ENCODE peak calls at places on chromosomes 5 and 9, in nine cellular contexts. U, L, X, G, M, D, Y, W and S are unnamed samples.

GRCh38 chr9:93059960-93060591 is 1.6 kb downstream of the SUSD3 start:
- DNase-seq in G (no peak), X (no peak), W (no peak), Y (no peak), L (no peak), M (no peak), U (no peak), D (no peak), S (no peak)

GRCh38 chr5:160621503-160621902 is 199.8 kb downstream of the PTTG1 start:
- DNase-seq in L (no peak), U (no peak), Y (no peak), M (no peak), G (no peak), X (no peak), D (no peak), W (no peak), S (no peak)

GRCh38 chr9:109968702-109969450 is 188.9 kb downstream of the PALM2AKAP2 start:
- DNase-seq in U (peak), G (no peak), X (no peak), W (no peak), M (no peak), Y (peak), L (no peak), D (peak), S (no peak)

GRCh38 chr9:137876781-137877386 is 698 bp upstream of the CACNA1B start:
- DNase-seq in W (no peak), D (no peak), X (no peak), Y (no peak), L (no peak), M (no peak), G (no peak), U (no peak), S (no peak)

GRCh38 chr9:8134629-8135028 is 335.1 kb upstream of the DMAC1 start:
- DNase-seq in U (no peak), M (no peak), Y (no peak), W (no peak), L (no peak), X (no peak), G (no peak), D (no peak), S (no peak)

GRCh38 chr5:72860499-72860898 is 44.0 kb downstream of the TNPO1 start:
- DNase-seq in G (no peak), X (no peak), M (no peak), D (peak), U (no peak), W (no peak), Y (no peak), L (no peak), S (no peak)

GRCh38 chr5:3026651-3027050 is 275.2 kb upstream of the IRX2 start:
- DNase-seq in D (no peak), W (no peak), G (no peak), U (no peak), M (no peak), L (no peak), X (no peak), Y (no peak), S (no peak)

GRCh38 chr5:53874409-53874808 is 314.0 kb downstream of the NDUFS4 start:
- DNase-seq in X (no peak), U (peak), L (no peak), Y (no peak), D (no peak), M (no peak), G (no peak), W (no peak), S (no peak)

GRCh38 chr5:89418821-89419085 is 535.8 kb upstream of the MEF2C start:
- DNase-seq in D (no peak), Y (no peak), W (no peak), M (no peak), X (no peak), L (no peak), G (no peak), U (no peak), S (no peak)

GRCh38 chr5:107997338-107997979 is 326.7 kb upstream of the EFNA5 start:
- DNase-seq in Y (no peak), W (no peak), X (no peak), U (no peak), G (no peak), M (no peak), L (no peak), D (peak), S (no peak)

GRCh38 chr9:4182831-4183230 is 117.0 kb downstream of the GLIS3 start:
- DNase-seq in G (no peak), W (no peak), X (no peak), D (no peak), Y (no peak), L (no peak), U (no peak), M (no peak), S (no peak)

GRCh38 chr9:100477221-100477620 is 4.3 kb downstream of the TMEFF1 start:
- DNase-seq in X (no peak), G (no peak), D (no peak), Y (no peak), U (no peak), L (no peak), M (no peak), W (no peak), S (no peak)

GRCh38 chr5:1564182-1564748 is 40.5 kb upstream of the LPCAT1 start:
- DNase-seq in D (peak), L (no peak), M (no peak), G (no peak), X (no peak), W (no peak), Y (no peak), U (no peak), S (no peak)

GRCh38 chr9:92489209-92489608 is 6.9 kb upstream of the ASPN start:
- DNase-seq in X (no peak), M (no peak), U (no peak), D (peak), W (no peak), L (no peak), G (no peak), Y (no peak), S (no peak)

GRCh38 chr5:132261881-132262845 is 4.7 kb downstream of the PDLIM4 start:
- DNase-seq in M (no peak), X (no peak), Y (no peak), D (no peak), L (no peak), G (no peak), W (no peak), U (no peak), S (no peak)

GRCh38 chr5:170427672-170428236 is 38.6 kb upstream of the KCNMB1 start:
- DNase-seq in L (no peak), G (no peak), M (no peak), X (no peak), U (no peak), D (peak), Y (peak), W (no peak), S (no peak)

GRCh38 chr9:3939820-3940219 is 360.0 kb downstream of the GLIS3 start:
- DNase-seq in G (no peak), M (no peak), Y (no peak), W (no peak), X (no peak), L (no peak), D (no peak), U (no peak), S (no peak)

GRCh38 chr5:106321242-106321641 is 1349.5 kb downstream of the EFNA5 start:
- DNase-seq in D (no peak), W (no peak), M (no peak), X (no peak), Y (no peak), G (no peak), U (peak), L (no peak), S (no peak)

GRCh38 chr9:16267336-16268036 is 603.0 kb downstream of the BNC2 start:
- DNase-seq in X (no peak), Y (no peak), U (peak), L (no peak), W (no peak), M (no peak), D (peak), G (no peak), S (no peak)

GRCh38 chr5:178436326-178436940 is 153.8 kb downstream of the COL23A1 start:
- DNase-seq in M (peak), G (no peak), U (no peak), D (no peak), Y (no peak), L (no peak), W (no peak), X (no peak), S (no peak)

GRCh38 chr5:113246371-113246870 is 188.4 kb downstream of the TSSK1B start:
- DNase-seq in G (no peak), W (no peak), L (no peak), X (no peak), Y (no peak), U (no peak), D (peak), M (peak), S (no peak)

GRCh38 chr9:136856541-136857141 is 4.5 kb downstream of the MAMDC4 start:
- DNase-seq in L (peak), W (no peak), G (no peak), D (no peak), U (no peak), Y (no peak), M (no peak), X (no peak), S (no peak)

GRCh38 chr5:135546014-135546413 is 10.2 kb upstream of the NEUROG1 start:
- DNase-seq in X (no peak), L (no peak), G (no peak), M (no peak), Y (no peak), D (no peak), U (no peak), W (no peak), S (no peak)

GRCh38 chr9:124257865-124258764 is at the start of gene NEK6:
- DNase-seq in W (no peak), L (no peak), D (peak), Y (peak), G (peak), U (no peak), X (peak), M (peak), S (peak)

GRCh38 chr5:78895616-78896015 is 89.5 kb downstream of the ARSB start:
- DNase-seq in U (no peak), X (no peak), W (no peak), Y (no peak), G (no peak), D (no peak), L (no peak), M (no peak), S (no peak)

DNA sequence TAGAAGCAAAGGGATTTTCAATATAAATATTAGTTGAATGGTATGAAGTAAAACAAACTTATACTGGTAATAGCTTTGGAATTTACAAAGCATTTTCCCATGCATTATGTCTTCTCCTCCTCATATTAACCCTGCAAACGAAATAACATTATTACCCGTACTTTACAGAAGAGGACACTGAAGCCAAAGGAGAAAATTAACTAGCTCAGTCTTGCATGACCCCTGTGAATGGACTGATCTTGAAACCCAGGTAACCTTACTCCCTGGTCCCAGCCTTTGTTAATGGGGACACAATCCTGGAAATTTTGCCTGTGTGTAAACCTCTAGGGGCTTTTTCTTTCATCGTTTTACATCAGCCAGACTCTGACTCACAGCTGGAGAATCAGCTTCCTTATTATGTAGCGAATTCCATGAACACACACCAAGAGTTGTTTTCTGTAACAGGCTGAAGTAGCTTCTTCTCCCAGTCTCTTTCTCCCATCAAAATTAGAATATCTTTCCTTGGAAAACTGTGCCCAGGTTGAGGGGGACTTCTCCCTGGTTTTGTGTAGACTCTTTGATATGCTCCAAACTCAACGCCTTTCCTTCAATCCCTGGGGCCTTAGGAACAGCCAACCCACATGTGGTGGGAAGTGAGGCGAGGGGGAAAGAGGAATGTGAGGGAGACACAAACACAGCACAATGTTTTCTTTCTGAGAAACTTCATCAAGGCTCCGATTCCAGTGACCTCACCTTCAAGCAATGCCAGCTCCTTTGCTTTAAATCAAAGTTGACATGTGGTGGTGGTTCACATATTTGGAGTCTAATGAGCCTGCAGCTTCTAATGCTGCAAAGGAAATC is 480.9 kb upstream of the PAPPA start:
- DNase-seq in W (no peak), X (no peak), L (no peak), Y (no peak), G (no peak), U (peak), D (peak), M (no peak), S (no peak)
- TF ChIP-seq CTCF in W (no peak), X (no peak), L (no peak), Y (no peak), G (no peak), U (peak), D (no peak), M (no peak), S (no peak)

GRCh38 chr5:139872052-139872766 is 76.6 kb downstream of the PSD2 start:
- DNase-seq in U (no peak), W (no peak), Y (no peak), X (no peak), G (no peak), L (no peak), M (no peak), D (no peak), S (no peak)
- TF ChIP-seq CTCF in U (no peak), W (no peak), Y (no peak), X (no peak), G (no peak), L (no peak), M (no peak), D (no peak), S (no peak)

GRCh38 chr9:32703635-32704034 is 68.2 kb upstream of the TAF1L start:
- DNase-seq in W (no peak), D (no peak), M (no peak), L (no peak), X (no peak), U (peak), G (no peak), Y (peak), S (no peak)
- TF ChIP-seq CTCF in W (no peak), D (no peak), M (no peak), L (no peak), X (peak), U (peak), G (no peak), Y (peak), S (no peak)

DNA sequence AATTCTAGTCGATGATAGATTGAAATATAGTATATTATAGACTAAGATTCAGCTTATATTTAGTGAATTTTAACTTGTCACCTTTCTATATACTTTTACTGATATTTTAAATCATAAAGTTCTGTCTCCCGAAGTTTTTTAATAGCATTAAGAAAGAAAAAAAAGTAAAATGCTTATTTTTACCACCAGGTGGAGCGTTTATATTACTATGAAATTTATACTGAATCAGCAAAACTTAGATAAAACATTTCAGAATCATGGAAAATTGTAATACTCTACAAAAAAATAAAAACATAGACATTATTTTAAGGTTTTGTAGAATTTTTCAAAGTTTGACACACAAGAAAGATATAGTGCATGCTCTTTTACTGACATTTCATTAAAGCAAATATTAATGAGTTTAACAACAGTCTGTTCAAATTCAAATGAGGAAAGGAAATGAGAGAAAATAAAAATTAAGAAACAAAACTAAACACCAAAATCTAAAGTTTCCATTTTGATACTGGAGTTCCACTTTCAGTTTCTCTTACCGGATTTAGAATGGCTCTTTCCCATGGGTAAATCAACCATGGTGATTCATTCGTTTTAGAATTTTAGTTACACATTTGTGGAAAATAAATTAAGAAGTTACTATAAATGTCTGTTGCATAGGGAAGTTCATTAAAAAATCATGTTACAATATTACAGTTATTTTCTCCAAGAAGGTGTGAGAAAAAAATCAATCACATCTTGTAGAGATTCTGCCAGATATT is 1035.3 kb downstream of the CDH12 start:
- DNase-seq in G (no peak), X (no peak), D (peak), Y (no peak), W (no peak), L (no peak), U (no peak), M (no peak), S (no peak)
- TF ChIP-seq CTCF in G (no peak), X (no peak), D (no peak), Y (peak), W (no peak), L (peak), U (no peak), M (no peak), S (no peak)

DNA sequence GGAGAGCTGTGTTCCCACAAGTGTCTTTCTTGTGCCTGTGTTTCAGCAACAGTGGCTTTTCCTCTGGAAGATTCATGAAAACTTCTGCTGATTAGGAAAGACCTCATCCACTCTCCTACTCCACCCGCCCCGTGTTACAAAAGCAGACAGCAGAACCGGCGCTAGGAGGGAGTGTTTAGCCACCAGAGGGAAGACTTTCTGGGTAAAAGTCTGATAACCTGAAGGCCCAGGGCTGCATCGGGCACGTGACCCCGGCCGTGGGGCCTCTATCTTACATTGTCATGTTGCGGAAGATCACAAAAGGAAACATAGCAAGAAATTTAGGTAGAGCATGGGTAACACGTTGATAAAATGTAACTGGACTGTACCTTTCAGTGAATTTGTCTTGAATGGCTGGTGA is 32.0 kb upstream of the DMRT2 start:
- DNase-seq in U (peak), W (no peak), X (no peak), M (no peak), G (no peak), Y (peak), L (no peak), D (no peak), S (no peak)
- TF ChIP-seq CTCF in U (peak), W (no peak), X (peak), M (no peak), G (no peak), Y (peak), L (peak), D (peak), S (no peak)

GRCh38 chr9:98484218-98484617 is 224.5 kb downstream of the GABBR2 start:
- DNase-seq in W (no peak), M (no peak), Y (no peak), L (no peak), G (no peak), X (no peak), D (no peak), U (peak), S (no peak)
- TF ChIP-seq CTCF in W (no peak), M (no peak), Y (peak), L (no peak), G (no peak), X (no peak), D (no peak), U (no peak), S (no peak)

GRCh38 chr5:370959-371810 is 49.7 kb downstream of the AHRR start:
- DNase-seq in L (no peak), X (no peak), W (no peak), Y (no peak), D (no peak), U (no peak), M (no peak), G (no peak), S (no peak)
- TF ChIP-seq CTCF in L (no peak), X (no peak), W (no peak), Y (no peak), D (no peak), U (no peak), M (no peak), G (no peak), S (no peak)

GRCh38 chr5:151058301-151058700 is 22.5 kb downstream of the TNIP1 start:
- DNase-seq in W (no peak), U (no peak), D (no peak), Y (no peak), X (no peak), G (no peak), M (no peak), L (no peak), S (no peak)

GRCh38 chr5:151060742-151061141 is 20.1 kb downstream of the TNIP1 start:
- DNase-seq in M (no peak), L (no peak), Y (no peak), U (no peak), X (no peak), W (no peak), D (no peak), G (no peak), S (no peak)

GRCh38 chr5:151056367-151057306 is 24.2 kb downstream of the TNIP1 start:
- DNase-seq in W (no peak), D (no peak), U (no peak), Y (no peak), M (no peak), L (no peak), X (no peak), G (no peak), S (no peak)

GRCh38 chr5:151062405-151063135 is 18.3 kb downstream of the TNIP1 start:
- DNase-seq in G (no peak), U (no peak), Y (no peak), D (no peak), L (no peak), M (no peak), X (no peak), W (no peak), S (no peak)

GRCh38 chr5:151058891-151059611 is 21.8 kb downstream of the TNIP1 start:
- DNase-seq in G (peak), D (no peak), L (no peak), M (no peak), W (no peak), Y (no peak), X (no peak), U (no peak), S (no peak)
- TF ChIP-seq CTCF in G (no peak), D (no peak), L (no peak), M (no peak), W (no peak), Y (no peak), X (peak), U (no peak), S (no peak)

GRCh38 chr5:119286516-119287488 is 69.0 kb upstream of the TNFAIP8 start:
- DNase-seq in W (no peak), D (no peak), Y (no peak), G (no peak), M (no peak), U (peak), L (no peak), X (no peak), S (no peak)

GRCh38 chr5:119285070-119285916 is 70.5 kb upstream of the TNFAIP8 start:
- DNase-seq in Y (no peak), U (no peak), W (no peak), X (no peak), D (no peak), L (no peak), M (no peak), G (no peak), S (no peak)

GRCh38 chr5:119282628-119283027 is 73.2 kb upstream of the TNFAIP8 start:
- DNase-seq in D (no peak), W (no peak), X (no peak), Y (no peak), U (no peak), G (no peak), L (no peak), M (no peak), S (no peak)

GRCh38 chr5:119287547-119288073 is 68.2 kb upstream of the TNFAIP8 start:
- DNase-seq in X (no peak), L (no peak), U (peak), W (no peak), G (no peak), M (no peak), Y (no peak), D (no peak), S (no peak)

GRCh38 chr5:119284031-119284430 is 71.8 kb upstream of the TNFAIP8 start:
- DNase-seq in M (no peak), G (no peak), D (no peak), W (no peak), U (no peak), Y (no peak), X (no peak), L (no peak), S (no peak)
- TF ChIP-seq CTCF in M (no peak), G (no peak), D (no peak), W (no peak), U (no peak), Y (no peak), X (no peak), L (no peak), S (no peak)

GRCh38 chr5:166074839-166075481 is 2216.5 kb upstream of the WWC1 start:
- DNase-seq in M (no peak), U (no peak), D (no peak), X (no peak), L (no peak), W (no peak), Y (no peak), G (no peak), S (no peak)
- TF ChIP-seq CTCF in M (no peak), U (no peak), D (no peak), X (no peak), L (no peak), W (no peak), Y (no peak), G (no peak), S (no peak)